ENCODE peak calls at places on chromosomes 5 and 9, in six cellular contexts. N, O, Z, L, E and B are unnamed samples.

GRCh38 chr9:114371986-114372917 is 15.5 kb downstream of the AKNA start:
- DNase-seq in N (no peak), L (no peak), O (no peak), E (peak; percentile 84), Z (peak; percentile 61), B (no peak)

GRCh38 chr5:74179183-74179582 is 461.3 kb downstream of the ENC1 start:
- DNase-seq in E (no peak), O (no peak), L (no peak), Z (no peak), N (no peak), B (no peak)

GRCh38 chr5:73793911-73794310 is 167.9 kb downstream of the ARHGEF28 start:
- DNase-seq in Z (no peak), O (no peak), N (no peak), E (no peak), L (no peak), B (no peak)

GRCh38 chr5:124661317-124662141 is 84.9 kb downstream of the ZNF608 start:
- DNase-seq in E (no peak), L (no peak), O (no peak), Z (no peak), N (peak; percentile 97), B (no peak)

GRCh38 chr5:167573274-167574127 is 717.9 kb upstream of the WWC1 start:
- DNase-seq in N (no peak), O (no peak), E (no peak), Z (no peak), L (no peak), B (no peak)

GRCh38 chr5:20129491-20129890 is 141.5 kb upstream of the CDH18 start:
- DNase-seq in O (no peak), Z (no peak), N (no peak), L (no peak), E (no peak), B (no peak)

GRCh38 chr9:86043999-86044398 is 55.4 kb downstream of the GOLM1 start:
- DNase-seq in N (no peak), O (no peak), E (no peak), L (no peak), Z (no peak), B (no peak)

GRCh38 chr5:664343-664993 is 28.7 kb downstream of the TPPP start:
- DNase-seq in Z (no peak), E (peak; percentile 79), L (no peak), O (peak; percentile 93), N (no peak), B (no peak)

GRCh38 chr9:4832786-4833579 is 40.2 kb downstream of the RCL1 start:
- DNase-seq in L (no peak), E (no peak), O (no peak), Z (no peak), N (peak; percentile 89), B (no peak)

GRCh38 chr5:126746290-126746689 is 30.6 kb upstream of the LMNB1 start:
- DNase-seq in E (no peak), O (no peak), L (no peak), N (no peak), Z (no peak), B (no peak)

GRCh38 chr5:126829098-126829497 is 52.2 kb downstream of the LMNB1 start:
- DNase-seq in N (no peak), L (no peak), O (no peak), E (no peak), Z (no peak), B (no peak)

GRCh38 chr9:7028591-7028990 is 270.8 kb downstream of the KDM4C start:
- DNase-seq in N (no peak), Z (no peak), O (no peak), L (no peak), E (no peak), B (no peak)

GRCh38 chr9:127091526-127091925 is 30.9 kb downstream of the ANGPTL2 start:
- DNase-seq in L (no peak), E (no peak), N (no peak), O (no peak), Z (no peak), B (no peak)
- H3K4me1 ChIP-seq in L (no peaks in the 10 kb centered on the region), E (no peaks in the 10 kb centered on the region), N (no peaks in the 10 kb centered on the region), O (no peaks in the 10 kb centered on the region), Z (no peaks in the 10 kb centered on the region), B (no peaks in the 10 kb centered on the region)

DNA sequence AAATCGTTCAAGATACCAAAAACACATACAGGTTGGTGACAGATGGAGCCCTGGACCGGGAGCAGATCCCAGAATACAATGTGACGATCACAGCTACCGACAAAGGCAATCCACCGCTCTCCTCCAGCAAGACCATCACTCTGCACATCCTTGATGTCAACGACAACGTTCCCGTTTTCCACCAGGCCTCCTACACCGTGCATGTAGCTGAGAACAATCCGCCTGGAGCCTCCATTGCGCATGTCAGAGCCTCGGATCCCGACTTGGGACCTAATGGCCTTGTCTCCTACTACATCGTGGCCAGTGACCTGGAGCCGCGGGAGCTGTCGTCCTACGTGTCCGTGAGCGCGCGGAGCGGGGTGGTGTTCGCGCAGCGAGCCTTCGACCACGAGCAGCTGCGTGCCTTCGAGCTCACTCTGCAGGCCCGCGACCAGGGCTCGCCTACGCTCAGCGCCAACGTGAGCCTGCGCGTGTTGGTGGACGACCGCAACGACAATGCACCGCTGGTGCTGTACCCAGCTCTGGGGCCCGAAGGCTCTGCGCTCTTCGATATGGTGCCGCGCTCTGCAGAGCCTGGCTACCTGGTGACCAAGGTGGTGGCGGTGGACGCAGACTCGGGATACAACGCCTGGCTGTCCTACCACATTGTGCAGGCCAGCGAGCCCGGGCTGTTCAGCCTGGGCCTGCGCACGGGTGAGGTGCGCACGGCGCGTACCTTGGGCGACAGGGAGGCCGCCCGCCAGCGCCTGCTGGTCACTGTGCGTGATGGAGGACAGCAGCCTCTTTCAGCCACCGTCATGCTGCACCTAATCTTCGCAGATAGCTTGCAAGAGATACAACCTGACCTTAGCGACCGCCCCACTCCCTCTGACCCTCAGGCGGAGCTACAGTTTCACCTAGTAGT is 1.8 kb downstream of the PCDHGB3 start:
- DNase-seq in Z (no peak), N (no peak), O (no peak), E (no peak), L (no peak), B (no peak)
- H3K9me3 ChIP-seq in Z (peaks cover 6% of the 10 kb centered on the region), N (peaks cover 48% of the 10 kb centered on the region), O (peaks cover 27% of the 10 kb centered on the region), E (peaks cover 86% of the 10 kb centered on the region), L (peaks cover 17% of the 10 kb centered on the region), B (peaks cover 5% of the 10 kb centered on the region)

GRCh38 chr5:1793966-1794895 is 5.4 kb downstream of the MRPL36 start:
- DNase-seq in E (peak; percentile 74), L (no peak), O (no peak), Z (no peak), N (no peak), B (no peak)
- H3K4me1 ChIP-seq in E (peaks cover 13% of the 10 kb centered on the region), L (peaks cover 55% of the 10 kb centered on the region), O (peaks cover 5% of the 10 kb centered on the region), Z (peaks cover 42% of the 10 kb centered on the region), N (peaks cover 3% of the 10 kb centered on the region), B (peaks cover 67% of the 10 kb centered on the region)

GRCh38 chr9:79173932-79174331 is 397.8 kb upstream of the TLE4 start:
- DNase-seq in L (no peak), O (no peak), Z (no peak), N (no peak), E (no peak), B (no peak)

GRCh38 chr9:79170643-79171042 is 401.1 kb upstream of the TLE4 start:
- DNase-seq in E (no peak), O (no peak), L (no peak), N (no peak), Z (no peak), B (no peak)

GRCh38 chr9:79176298-79176697 is 395.5 kb upstream of the TLE4 start:
- DNase-seq in O (no peak), E (no peak), L (no peak), N (no peak), Z (no peak), B (no peak)
- H3K9me3 ChIP-seq in O (no peaks in the 10 kb centered on the region), E (peaks cover 2% of the 10 kb centered on the region), L (no peaks in the 10 kb centered on the region), N (peaks cover under 1% of the 10 kb centered on the region), Z (no peaks in the 10 kb centered on the region), B (no peaks in the 10 kb centered on the region)

DNA sequence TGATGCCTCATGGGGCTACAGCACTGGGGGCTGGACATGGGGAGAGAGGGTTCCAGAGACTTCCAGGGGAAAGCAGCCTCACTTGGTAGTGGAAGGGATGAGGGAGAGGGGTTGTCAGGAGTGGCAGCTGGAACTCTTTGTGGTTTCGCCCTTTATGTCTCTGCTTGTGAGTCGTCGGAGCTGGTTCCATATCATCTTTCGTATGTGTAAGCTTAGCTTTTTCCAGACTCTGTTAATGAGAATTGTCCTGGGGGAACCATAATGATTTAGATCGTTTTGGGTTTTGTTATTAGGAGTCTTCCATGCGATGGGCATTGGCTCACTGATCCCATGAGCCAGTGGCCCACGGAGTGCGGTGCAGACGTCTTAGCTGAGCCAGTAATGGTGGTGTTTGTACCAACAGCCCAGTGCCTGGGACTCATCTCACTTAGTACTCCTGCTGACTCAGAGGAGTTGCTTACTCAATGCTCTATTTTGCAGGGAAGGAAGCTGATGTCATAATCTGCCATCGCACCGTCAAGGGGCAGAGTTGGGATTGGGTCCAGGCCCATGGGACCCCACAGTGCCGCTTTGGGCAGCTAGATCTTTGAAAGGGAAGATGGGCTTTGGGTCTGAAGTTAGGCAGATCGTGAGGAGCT is 48.5 kb downstream of the NEK6 start:
- DNase-seq in E (no peak), O (no peak), N (peak; percentile 75), Z (no peak), L (no peak), B (no peak)
- H3K4me1 ChIP-seq in E (peaks cover 20% of the 10 kb centered on the region), O (no peaks in the 10 kb centered on the region), N (peaks cover 52% of the 10 kb centered on the region), Z (no peaks in the 10 kb centered on the region), L (no peaks in the 10 kb centered on the region), B (no peaks in the 10 kb centered on the region)

DNA sequence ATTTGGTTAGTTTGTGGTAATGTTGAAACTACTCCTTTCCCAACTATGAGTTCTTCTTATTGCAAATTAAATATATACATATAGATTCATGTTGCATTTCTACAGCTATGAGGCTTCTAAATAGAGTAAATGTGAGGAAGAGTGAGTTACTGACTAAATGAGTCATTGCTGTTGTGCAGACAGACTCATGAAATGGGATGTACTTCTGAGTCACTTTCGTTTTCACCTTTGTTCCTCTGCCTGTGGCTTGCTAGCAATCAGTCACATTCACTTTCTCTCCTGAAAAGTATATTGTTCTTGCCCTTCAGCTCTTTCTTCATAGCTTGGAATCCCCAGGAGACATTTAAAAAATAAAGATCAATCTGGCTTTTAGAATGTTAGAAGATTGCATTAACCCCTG is 295.5 kb upstream of the SMC2 start:
- DNase-seq in E (no peak), N (peak; percentile 64), L (peak; percentile 37), Z (no peak), O (no peak), B (no peak)
- H3K9me3 ChIP-seq in E (no peaks in the 10 kb centered on the region), N (no peaks in the 10 kb centered on the region), L (no peaks in the 10 kb centered on the region), Z (no peaks in the 10 kb centered on the region), O (no peaks in the 10 kb centered on the region), B (no peaks in the 10 kb centered on the region)

GRCh38 chr5:68220914-68221313 is 5.4 kb downstream of the PIK3R1 start:
- DNase-seq in E (no peak), N (no peak), O (no peak), Z (no peak), L (no peak), B (no peak)
- H3K4me1 ChIP-seq in E (peaks cover 76% of the 10 kb centered on the region), N (peaks cover 27% of the 10 kb centered on the region), O (peaks cover 44% of the 10 kb centered on the region), Z (peaks cover 72% of the 10 kb centered on the region), L (no peaks in the 10 kb centered on the region), B (peaks cover 67% of the 10 kb centered on the region)

GRCh38 chr9:35186524-35186923 is 24.7 kb downstream of the UNC13B start:
- DNase-seq in L (no peak), O (no peak), Z (no peak), N (no peak), E (no peak), B (no peak)
- H3K9me3 ChIP-seq in L (no peaks in the 10 kb centered on the region), O (no peaks in the 10 kb centered on the region), Z (no peaks in the 10 kb centered on the region), N (peaks cover 7% of the 10 kb centered on the region), E (peaks cover 16% of the 10 kb centered on the region), B (no peaks in the 10 kb centered on the region)